ENCODE peak calls at places on chromosomes 7 and 10, in six cellular contexts. One of them, this sample, is unnamed.

GRCh38 chr7:922334-923107 is 32.0 kb downstream of the ADAP1 start:
- DNase-seq in putamen: no peak
- DNase-seq in GM12865: no peak
- DNase-seq in cardiac septum: peak; percentile 51
- DNase-seq in AG04449: no peak
- DNase-seq in activated naive CD8-positive, alpha-beta T cell treated with anti-CD3 and anti-CD28 coated beads for 36 hours: peak; percentile 51
- DNase-seq in this sample: no peak

GRCh38 chr7:41987-42386 is 150.4 kb upstream of the FAM20C start:
- DNase-seq in putamen: no peak
- DNase-seq in GM12865: no peak
- DNase-seq in cardiac septum: peak; percentile 39
- DNase-seq in AG04449: no peak
- DNase-seq in activated naive CD8-positive, alpha-beta T cell treated with anti-CD3 and anti-CD28 coated beads for 36 hours: no peak
- DNase-seq in this sample: no peak

GRCh38 chr7:19294629-19295028 is 149.4 kb upstream of the FERD3L start:
- DNase-seq in putamen: no peak
- DNase-seq in GM12865: no peak
- DNase-seq in cardiac septum: no peak
- DNase-seq in AG04449: peak; percentile 64
- DNase-seq in activated naive CD8-positive, alpha-beta T cell treated with anti-CD3 and anti-CD28 coated beads for 36 hours: no peak
- DNase-seq in this sample: peak; percentile 34

GRCh38 chr7:138125598-138126111 is 49.4 kb downstream of the AKR1D1 start:
- DNase-seq in putamen: no peak
- DNase-seq in GM12865: peak; percentile 41
- DNase-seq in cardiac septum: no peak
- DNase-seq in AG04449: no peak
- DNase-seq in activated naive CD8-positive, alpha-beta T cell treated with anti-CD3 and anti-CD28 coated beads for 36 hours: no peak
- DNase-seq in this sample: no peak

GRCh38 chr7:131653418-131654248 is 97.2 kb upstream of the PODXL start:
- DNase-seq in putamen: no peak
- DNase-seq in GM12865: no peak
- DNase-seq in cardiac septum: peak; percentile 55
- DNase-seq in AG04449: no peak
- DNase-seq in activated naive CD8-positive, alpha-beta T cell treated with anti-CD3 and anti-CD28 coated beads for 36 hours: no peak
- DNase-seq in this sample: no peak

GRCh38 chr10:43888551-43888950 is 239.9 kb upstream of the ZNF32 start:
- DNase-seq in putamen: no peak
- DNase-seq in GM12865: no peak
- DNase-seq in cardiac septum: no peak
- DNase-seq in AG04449: peak; percentile 75
- DNase-seq in activated naive CD8-positive, alpha-beta T cell treated with anti-CD3 and anti-CD28 coated beads for 36 hours: no peak
- DNase-seq in this sample: peak; percentile 68

GRCh38 chr7:58086871-58087535 is 637.0 kb downstream of the ZNF716 start:
- DNase-seq in putamen: no peak
- DNase-seq in GM12865: no peak
- DNase-seq in cardiac septum: no peak
- DNase-seq in AG04449: no peak
- DNase-seq in activated naive CD8-positive, alpha-beta T cell treated with anti-CD3 and anti-CD28 coated beads for 36 hours: no peak
- DNase-seq in this sample: no peak

GRCh38 chr7:9835204-9835603 is 1138.5 kb upstream of the PHF14 start:
- DNase-seq in putamen: no peak
- DNase-seq in GM12865: no peak
- DNase-seq in cardiac septum: no peak
- DNase-seq in AG04449: no peak
- DNase-seq in activated naive CD8-positive, alpha-beta T cell treated with anti-CD3 and anti-CD28 coated beads for 36 hours: no peak
- DNase-seq in this sample: no peak

GRCh38 chr10:64014281-64014680 is 493.1 kb downstream of the REEP3 start:
- DNase-seq in putamen: no peak
- DNase-seq in GM12865: no peak
- DNase-seq in cardiac septum: no peak
- DNase-seq in AG04449: no peak
- DNase-seq in activated naive CD8-positive, alpha-beta T cell treated with anti-CD3 and anti-CD28 coated beads for 36 hours: no peak
- DNase-seq in this sample: no peak

GRCh38 chr7:25663877-25664276 is 435.6 kb upstream of the NPVF start:
- DNase-seq in putamen: no peak
- DNase-seq in GM12865: no peak
- DNase-seq in cardiac septum: no peak
- DNase-seq in AG04449: no peak
- DNase-seq in activated naive CD8-positive, alpha-beta T cell treated with anti-CD3 and anti-CD28 coated beads for 36 hours: no peak
- DNase-seq in this sample: no peak

GRCh38 chr7:152054377-152055230 is 29.1 kb downstream of the GALNT11 start:
- DNase-seq in putamen: no peak
- DNase-seq in GM12865: no peak
- DNase-seq in cardiac septum: no peak
- DNase-seq in AG04449: peak; percentile 44
- DNase-seq in activated naive CD8-positive, alpha-beta T cell treated with anti-CD3 and anti-CD28 coated beads for 36 hours: no peak
- DNase-seq in this sample: no peak

GRCh38 chr7:157265051-157265450 is 71.8 kb upstream of the DNAJB6 start:
- DNase-seq in putamen: no peak
- DNase-seq in GM12865: no peak
- DNase-seq in cardiac septum: no peak
- DNase-seq in AG04449: no peak
- DNase-seq in activated naive CD8-positive, alpha-beta T cell treated with anti-CD3 and anti-CD28 coated beads for 36 hours: no peak
- DNase-seq in this sample: no peak

GRCh38 chr10:15168296-15168780 is at the start of gene NMT2:
- DNase-seq in putamen: no peak
- DNase-seq in GM12865: no peak
- DNase-seq in cardiac septum: peak; percentile 92
- DNase-seq in AG04449: no peak
- DNase-seq in activated naive CD8-positive, alpha-beta T cell treated with anti-CD3 and anti-CD28 coated beads for 36 hours: peak; percentile 84
- DNase-seq in this sample: peak; percentile 84

GRCh38 chr10:78927257-78927995 is 141.3 kb upstream of the ZMIZ1 start:
- DNase-seq in putamen: no peak
- DNase-seq in GM12865: no peak
- DNase-seq in cardiac septum: no peak
- DNase-seq in AG04449: no peak
- DNase-seq in activated naive CD8-positive, alpha-beta T cell treated with anti-CD3 and anti-CD28 coated beads for 36 hours: no peak
- DNase-seq in this sample: no peak

GRCh38 chr10:13115832-13116793 is 16.1 kb downstream of the OPTN start:
- DNase-seq in putamen: no peak
- DNase-seq in GM12865: peak; percentile 46
- DNase-seq in cardiac septum: no peak
- DNase-seq in AG04449: no peak
- DNase-seq in activated naive CD8-positive, alpha-beta T cell treated with anti-CD3 and anti-CD28 coated beads for 36 hours: no peak
- DNase-seq in this sample: no peak

GRCh38 chr7:93813514-93813913 is 77.0 kb downstream of the TFPI2 start:
- DNase-seq in putamen: no peak
- DNase-seq in GM12865: no peak
- DNase-seq in cardiac septum: no peak
- DNase-seq in AG04449: no peak
- DNase-seq in activated naive CD8-positive, alpha-beta T cell treated with anti-CD3 and anti-CD28 coated beads for 36 hours: no peak
- DNase-seq in this sample: no peak

GRCh38 chr7:17773289-17773626 is 167.0 kb downstream of the SNX13 start:
- DNase-seq in putamen: no peak
- DNase-seq in GM12865: no peak
- DNase-seq in cardiac septum: no peak
- DNase-seq in AG04449: peak; percentile 44
- DNase-seq in activated naive CD8-positive, alpha-beta T cell treated with anti-CD3 and anti-CD28 coated beads for 36 hours: no peak
- DNase-seq in this sample: no peak

GRCh38 chr7:21023841-21024502 is 237.3 kb upstream of the SP8 start:
- DNase-seq in putamen: no peak
- DNase-seq in GM12865: peak; percentile 61
- DNase-seq in cardiac septum: no peak
- DNase-seq in AG04449: no peak
- DNase-seq in activated naive CD8-positive, alpha-beta T cell treated with anti-CD3 and anti-CD28 coated beads for 36 hours: no peak
- DNase-seq in this sample: no peak

GRCh38 chr7:119377-120163 is 72.8 kb upstream of the FAM20C start:
- DNase-seq in putamen: no peak
- DNase-seq in GM12865: no peak
- DNase-seq in cardiac septum: peak; percentile 84
- DNase-seq in AG04449: no peak
- DNase-seq in activated naive CD8-positive, alpha-beta T cell treated with anti-CD3 and anti-CD28 coated beads for 36 hours: no peak
- DNase-seq in this sample: no peak

GRCh38 chr7:124152859-124153692 is 120.2 kb upstream of the TMEM229A start:
- DNase-seq in putamen: peak; percentile 60
- DNase-seq in GM12865: peak; percentile 39
- DNase-seq in cardiac septum: no peak
- DNase-seq in AG04449: no peak
- DNase-seq in activated naive CD8-positive, alpha-beta T cell treated with anti-CD3 and anti-CD28 coated beads for 36 hours: no peak
- DNase-seq in this sample: no peak

GRCh38 chr7:66043681-66044497 is 31.7 kb upstream of the ASL start:
- DNase-seq in putamen: peak; percentile 11
- DNase-seq in GM12865: peak; percentile 19
- DNase-seq in cardiac septum: peak; percentile 75
- DNase-seq in AG04449: no peak
- DNase-seq in activated naive CD8-positive, alpha-beta T cell treated with anti-CD3 and anti-CD28 coated beads for 36 hours: peak; percentile 27
- DNase-seq in this sample: no peak

GRCh38 chr7:140541513-140542192 is 62.3 kb upstream of the MKRN1 start:
- DNase-seq in putamen: no peak
- DNase-seq in GM12865: no peak
- DNase-seq in cardiac septum: peak; percentile 74
- DNase-seq in AG04449: peak; percentile 71
- DNase-seq in activated naive CD8-positive, alpha-beta T cell treated with anti-CD3 and anti-CD28 coated beads for 36 hours: no peak
- DNase-seq in this sample: peak; percentile 79

GRCh38 chr7:100744605-100745004 is 11.2 kb downstream of the ZAN start:
- DNase-seq in putamen: no peak
- DNase-seq in GM12865: no peak
- DNase-seq in cardiac septum: no peak
- DNase-seq in AG04449: no peak
- DNase-seq in activated naive CD8-positive, alpha-beta T cell treated with anti-CD3 and anti-CD28 coated beads for 36 hours: no peak
- DNase-seq in this sample: no peak